ENCODE peak calls at places on chromosome 20, in five cellular contexts. B is heart right ventricle, K is PC-9, T is tibial artery, I is A549. P is an unnamed sample.

GRCh38 chr20:46099491-46100287 is 9.9 kb upstream of the NCOA5 start:
- DNase-seq in B (no peak), K (no peak), T (no peak), I (no peak), P (no peak)

GRCh38 chr20:7770046-7770445 is 170.2 kb downstream of the HAO1 start:
- DNase-seq in B (no peak), K (no peak), T (no peak), I (no peak), P (no peak)

GRCh38 chr20:59385461-59385860 is 85.0 kb downstream of the EDN3 start:
- DNase-seq in B (no peak), K (no peak), T (no peak), I (no peak), P (peak; percentile 6)

GRCh38 chr20:39716796-39717341 is 754.7 kb downstream of the DHX35 start:
- DNase-seq in B (no peak), K (no peak), T (no peak), I (no peak), P (no peak)

GRCh38 chr20:47809561-47809960 is 24.3 kb upstream of the SULF2 start:
- DNase-seq in B (no peak), K (peak; percentile 98), T (peak; percentile 57), I (no peak), P (no peak)

GRCh38 chr20:14566505-14566904 is 229.1 kb upstream of the FLRT3 start:
- DNase-seq in B (no peak), K (no peak), T (no peak), I (no peak), P (no peak)

GRCh38 chr20:17617212-17617867 is 47.5 kb downstream of the DSTN start:
- DNase-seq in B (no peak), K (peak; percentile 55), T (peak; percentile 89), I (peak; percentile 83), P (peak; percentile 30)

GRCh38 chr20:21235713-21236445 is 67.3 kb upstream of the XRN2 start:
- DNase-seq in B (peak; percentile 54), K (peak; percentile 72), T (no peak), I (peak; percentile 50), P (peak; percentile 46)

GRCh38 chr20:37520417-37520751 is 666 bp upstream of the NNAT start:
- DNase-seq in B (no peak), K (no peak), T (no peak), I (no peak), P (no peak)

GRCh38 chr20:59386819-59387218 is 86.4 kb downstream of the EDN3 start:
- DNase-seq in B (no peak), K (no peak), T (no peak), I (no peak), P (no peak)

GRCh38 chr20:33668087-33668790 is 1.5 kb downstream of the ACTL10 start:
- DNase-seq in B (peak; percentile 76), K (no peak), T (peak; percentile 91), I (peak; percentile 60), P (no peak)

GRCh38 chr20:38790210-38791053 is 15.1 kb upstream of the PPP1R16B start:
- DNase-seq in B (no peak), K (peak; percentile 42), T (no peak), I (peak; percentile 46), P (peak; percentile 25)

GRCh38 chr20:32278199-32278643 is 770 bp downstream of the KIF3B start:
- DNase-seq in B (no peak), K (no peak), T (peak; percentile 43), I (no peak), P (no peak)

GRCh38 chr20:23257848-23258746 is 92.5 kb upstream of the NXT1 start:
- DNase-seq in B (peak; percentile 58), K (no peak), T (no peak), I (no peak), P (no peak)

GRCh38 chr20:11271319-11271718 is 597.5 kb upstream of the JAG1 start:
- DNase-seq in B (no peak), K (peak; percentile 28), T (no peak), I (peak; percentile 44), P (no peak)

GRCh38 chr20:11270566-11270965 is 596.8 kb upstream of the JAG1 start:
- DNase-seq in B (no peak), K (peak; percentile 10), T (no peak), I (no peak), P (no peak)

GRCh38 chr20:11267762-11268335 is 594.0 kb upstream of the JAG1 start:
- DNase-seq in B (no peak), K (peak; percentile 2), T (no peak), I (no peak), P (no peak)

GRCh38 chr20:11266571-11266970 is 592.8 kb upstream of the JAG1 start:
- DNase-seq in B (no peak), K (peak; percentile 36), T (no peak), I (no peak), P (no peak)

DNA sequence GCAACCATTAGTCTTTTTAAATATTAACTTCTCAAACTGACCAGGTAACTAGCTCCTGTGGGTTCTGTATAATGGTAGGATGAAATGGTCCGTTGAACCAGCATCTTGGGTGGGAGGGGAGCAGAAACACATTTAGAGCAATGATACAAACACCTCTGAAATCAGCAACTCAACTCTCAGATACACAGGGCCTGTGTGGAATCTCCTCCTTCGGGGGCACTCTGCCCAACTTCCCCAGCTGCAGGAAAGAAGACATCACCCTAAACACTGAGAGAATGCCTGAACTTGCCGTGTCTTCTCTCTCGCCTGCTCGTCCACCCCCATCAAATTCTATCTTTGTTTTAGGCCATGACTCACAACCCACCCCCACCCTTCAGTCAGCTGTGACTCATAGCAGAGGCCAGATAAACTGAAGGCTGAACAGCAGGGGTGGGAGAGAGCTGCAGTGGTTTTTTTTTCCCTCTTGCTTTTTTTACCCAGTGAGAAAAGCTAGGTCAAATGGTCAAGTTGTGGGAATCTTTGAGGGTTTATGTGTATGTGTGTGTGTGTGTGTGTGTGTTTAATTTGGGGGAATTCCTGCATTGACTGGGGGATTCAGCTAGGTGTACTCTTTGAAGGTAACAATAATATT is 593.4 kb upstream of the JAG1 start:
- DNase-seq in B (peak; percentile 69), K (peak; percentile 62), T (peak; percentile 74), I (peak; percentile 97), P (no peak)
- H3K27ac ChIP-seq in B (peak overlapping the region; percentile 25), K (peak overlapping the region; percentile 61), T (peak overlapping the region; percentile 19), I (peak overlapping the region; percentile 75), P (no peak overlapping the region)

GRCh38 chr20:44735816-44736169 is 9.9 kb upstream of the KCNK15 start:
- DNase-seq in B (no peak), K (no peak), T (no peak), I (no peak), P (no peak)

GRCh38 chr20:44733341-44734069 is 12.2 kb upstream of the KCNK15 start:
- DNase-seq in B (peak; percentile 69), K (peak; percentile 78), T (peak; percentile 90), I (peak; percentile 69), P (peak; percentile 38)

GRCh38 chr20:44737116-44737515 is 8.5 kb upstream of the KCNK15 start:
- DNase-seq in B (no peak), K (no peak), T (no peak), I (no peak), P (no peak)

GRCh38 chr20:44736170-44737021 is 9.3 kb upstream of the KCNK15 start:
- DNase-seq in B (peak; percentile 75), K (no peak), T (no peak), I (peak; percentile 86), P (no peak)

DNA sequence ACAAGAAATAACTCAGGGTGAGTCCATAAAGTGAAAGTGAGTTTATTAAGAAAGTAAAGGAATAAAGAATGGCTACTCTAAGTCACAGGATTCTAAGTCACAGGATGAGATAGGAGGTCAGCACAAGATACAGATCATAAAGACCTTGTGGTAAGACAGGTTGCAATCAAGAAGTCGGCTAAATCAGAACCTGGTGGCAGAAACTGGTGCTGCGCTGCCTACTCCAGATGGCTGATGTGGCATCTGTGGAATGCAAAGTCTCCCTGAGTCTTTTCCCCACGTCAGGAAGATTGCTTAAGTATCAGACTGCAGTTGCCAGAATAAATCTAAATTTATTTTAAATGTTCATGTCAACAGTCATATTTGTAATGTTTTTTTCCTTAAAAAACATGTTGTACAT is 10.7 kb upstream of the KCNK15 start:
- DNase-seq in B (no peak), K (peak; percentile 62), T (peak; percentile 84), I (peak; percentile 63), P (no peak)
- TF ChIP-seq CTCF in B (no peak), K (peak; percentile 53), T (peak; percentile 62), I (no peak), P (no peak)

GRCh38 chr20:64093013-64093503 is 8.9 kb upstream of the LKAAEAR1 start:
- DNase-seq in B (no peak), K (no peak), T (no peak), I (no peak), P (no peak)

GRCh38 chr20:64090165-64090564 is 6.0 kb upstream of the LKAAEAR1 start:
- DNase-seq in B (no peak), K (no peak), T (no peak), I (no peak), P (no peak)

GRCh38 chr20:64091340-64091739 is 7.1 kb upstream of the LKAAEAR1 start:
- DNase-seq in B (no peak), K (no peak), T (no peak), I (no peak), P (no peak)

GRCh38 chr20:64091762-64092161 is 7.6 kb upstream of the LKAAEAR1 start:
- DNase-seq in B (no peak), K (no peak), T (no peak), I (no peak), P (no peak)

GRCh38 chr20:64092258-64093012 is 8.2 kb upstream of the LKAAEAR1 start:
- DNase-seq in B (no peak), K (no peak), T (no peak), I (no peak), P (no peak)
- H3K27ac ChIP-seq in B (no peak overlapping the region), K (no peak overlapping the region), T (no peak overlapping the region), I (no peak overlapping the region), P (no peak overlapping the region)

GRCh38 chr20:1423625-1424106 is 30.8 kb upstream of the FKBP1A start:
- DNase-seq in B (no peak), K (no peak), T (no peak), I (no peak), P (no peak)
- TF ChIP-seq CTCF in B (no peak), K (no peak), T (no peak), I (peak; percentile 11), P (no peak)